ENCODE peak calls at places on chromosomes 13 and 19, in four cellular contexts. B is NAMALWA; L is T-helper 9 cell; N is stimulated activated CD4-positive, alpha-beta T cell treated with anti-CD3 and anti-CD28 coated beads, Interleukin-2, amount 100 ng/mL, for 48 hours. U is an unnamed sample.

GRCh38 chr19:21202865-21203494 is 61.1 kb downstream of the ZNF431 start:
- DNase-seq in B (peak; percentile 74), L (peak; percentile 6), N (peak; percentile 8), U (peak; percentile 38)

GRCh38 chr13:44147222-44147621 is 226.4 kb upstream of the SERP2 start:
- DNase-seq in B (no peak), L (no peak), N (no peak), U (no peak)

GRCh38 chr19:289651-290538 is 1.3 kb downstream of the PLPP2 start:
- DNase-seq in B (peak; percentile 32), L (peak; percentile 34), N (no peak), U (no peak)

GRCh38 chr19:31112158-31112557 is 237.1 kb downstream of the TSHZ3 start:
- DNase-seq in B (no peak), L (no peak), N (no peak), U (no peak)

GRCh38 chr19:34808566-34808965 is 35.6 kb upstream of the ZNF599 start:
- DNase-seq in B (no peak), L (no peak), N (no peak), U (no peak)

GRCh38 chr13:49603318-49603717 is 18.0 kb upstream of the RCBTB1 start:
- DNase-seq in B (no peak), L (no peak), N (no peak), U (no peak)

GRCh38 chr13:40221460-40222201 is 444.8 kb downstream of the FOXO1 start:
- DNase-seq in B (no peak), L (peak; percentile 11), N (no peak), U (no peak)

GRCh38 chr13:108060111-108060510 is 155.2 kb downstream of the LIG4 start:
- DNase-seq in B (no peak), L (no peak), N (no peak), U (no peak)

GRCh38 chr13:51594432-51594831 is 10.2 kb downstream of the WDFY2 start:
- DNase-seq in B (no peak), L (no peak), N (no peak), U (no peak)

GRCh38 chr13:69264362-69265334 is 843.0 kb upstream of the ATXN8OS start:
- DNase-seq in B (no peak), L (no peak), N (no peak), U (no peak)